ENCODE peak calls at places on chromosome 4, in four cellular contexts. E is HepG2, N is GM12878, C is K562. J is an unnamed sample.

GRCh38 chr4:128345650-128346049 is 58.0 kb upstream of the PGRMC2 start:
- DNase-seq in E (no peak), N (no peak), C (no peak), J (no peak)

GRCh38 chr4:114287079-114287696 is 307.7 kb upstream of the ARSJ start:
- DNase-seq in N (no peak), E (peak; percentile 78), C (no peak), J (peak; percentile 10)

GRCh38 chr4:55124337-55125076 is 888 bp downstream of the KDR start:
- DNase-seq in C (no peak), N (no peak), E (no peak), J (peak; percentile 35)

GRCh38 chr4:3613980-3614730 is 81.9 kb upstream of the LRPAP1 start:
- DNase-seq in E (peak; percentile 30), C (no peak), N (no peak), J (no peak)

GRCh38 chr4:98151145-98151929 is 8.1 kb upstream of the STPG2 start:
- DNase-seq in E (no peak), N (no peak), C (no peak), J (no peak)

GRCh38 chr4:29079260-29079659 is 1640.9 kb upstream of the PCDH7 start:
- DNase-seq in C (no peak), E (no peak), N (no peak), J (no peak)

GRCh38 chr4:185096032-185096653 is 46.9 kb upstream of the SLC25A4 start:
- DNase-seq in N (no peak), C (peak; percentile 21), E (peak; percentile 25), J (no peak)

GRCh38 chr4:826508-827208 is 729 bp upstream of the CPLX1 start:
- DNase-seq in N (no peak), E (no peak), C (peak; percentile 82), J (peak; percentile 59)

GRCh38 chr4:179415842-179416223 is 1973.6 kb upstream of the AGA start:
- DNase-seq in N (no peak), E (no peak), C (no peak), J (no peak)

GRCh38 chr4:186871856-186872255 is 148.2 kb upstream of the FAT1 start:
- DNase-seq in C (no peak), N (no peak), E (no peak), J (no peak)

GRCh38 chr4:38166768-38167167 is 206.6 kb downstream of the PTTG2 start:
- DNase-seq in E (no peak), C (no peak), N (no peak), J (no peak)

GRCh38 chr4:187711586-187711985 is 284.0 kb upstream of the ZFP42 start:
- DNase-seq in C (no peak), E (no peak), N (no peak), J (no peak)

GRCh38 chr4:2898001-2898400 is 54.4 kb downstream of the ADD1 start:
- DNase-seq in E (no peak), C (no peak), N (no peak), J (no peak)

GRCh38 chr4:98801259-98801725 is 127.6 kb downstream of the EIF4E start:
- DNase-seq in C (peak; percentile 22), N (no peak), E (no peak), J (no peak)

GRCh38 chr4:40020221-40020620 is 36.4 kb upstream of the N4BP2 start:
- DNase-seq in C (no peak), E (no peak), N (no peak), J (no peak)

GRCh38 chr4:119728185-119728584 is 99.6 kb upstream of the PDE5A start:
- DNase-seq in N (no peak), E (no peak), C (no peak), J (no peak)

GRCh38 chr4:89727236-89727635 is 109.7 kb downstream of the SNCA start:
- DNase-seq in N (no peak), E (no peak), C (no peak), J (no peak)

DNA sequence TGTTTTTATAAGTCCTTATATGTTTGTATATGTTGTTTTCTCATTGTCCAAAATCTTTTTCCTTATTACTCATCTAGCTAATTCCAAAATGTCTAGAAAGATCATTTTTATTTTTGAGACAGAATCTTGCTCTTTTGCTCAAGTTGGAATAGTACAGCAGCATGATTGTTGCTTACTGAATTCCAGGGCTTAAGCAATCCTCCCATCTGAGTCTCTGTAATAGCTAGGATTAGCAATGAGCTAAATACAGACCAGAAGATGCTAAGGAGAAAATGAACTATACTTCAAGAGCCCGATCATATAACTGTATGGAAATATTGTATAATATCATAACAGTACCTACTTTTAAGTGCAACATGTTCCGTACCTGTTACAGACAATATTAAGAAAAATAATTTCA is 1027.0 kb downstream of the STIM2 start:
- DNase-seq in N (no peak), C (no peak), E (no peak), J (no peak)
- TF ChIP-seq ETV6 in N (no peak), C (no peak), E (no peak), J (no peak)

GRCh38 chr4:177225605-177226004 is 84.1 kb upstream of the NEIL3 start:
- DNase-seq in E (no peak), N (no peak), C (no peak), J (no peak)
- TF ChIP-seq TCF7 in E (no peak), N (no peak), C (no peak), J (no peak)

GRCh38 chr4:95499176-95499760 is 49.5 kb downstream of the UNC5C start:
- DNase-seq in E (no peak), C (no peak), N (no peak), J (no peak)
- TF ChIP-seq ETV6 in E (no peak), C (no peak), N (no peak), J (no peak)

DNA sequence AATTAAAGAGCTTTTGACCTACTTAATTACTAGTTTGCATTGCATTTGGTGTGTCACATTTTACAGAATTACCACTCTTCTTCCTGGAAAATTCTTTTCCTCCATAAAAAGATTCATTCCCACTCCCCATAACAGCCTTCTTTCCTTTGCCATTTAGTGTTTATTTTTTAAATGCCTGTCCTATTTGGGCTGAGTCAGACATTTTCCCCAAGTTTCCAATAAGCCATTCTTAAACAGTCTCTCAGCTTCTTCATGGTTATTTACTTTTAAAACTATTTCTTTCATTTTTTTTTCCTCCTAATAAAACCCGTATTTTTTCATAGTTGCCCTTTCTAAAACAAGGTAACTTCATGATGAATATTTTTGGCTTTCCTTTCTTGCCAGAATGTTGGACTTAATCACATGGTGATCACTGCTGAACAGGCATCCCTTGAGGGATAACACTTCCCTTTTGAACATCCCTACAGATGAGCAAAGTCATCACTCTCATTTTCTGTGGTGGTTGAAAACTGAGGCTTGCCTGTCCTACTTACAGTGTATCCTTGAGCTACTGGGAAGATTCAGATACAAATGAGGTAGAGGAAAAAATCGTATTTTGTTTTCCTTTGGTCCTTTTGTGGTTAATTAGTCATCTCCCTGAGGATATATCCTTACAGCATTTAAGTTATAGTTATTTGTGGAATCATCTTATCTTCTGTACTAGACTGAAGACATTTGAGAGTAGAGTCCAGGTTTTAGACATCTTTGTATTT is 520.5 kb upstream of the NR3C2 start:
- DNase-seq in N (no peak), E (no peak), C (no peak), J (no peak)
- TF ChIP-seq TCF7 in N (no peak), E (no peak), C (no peak), J (no peak)

DNA sequence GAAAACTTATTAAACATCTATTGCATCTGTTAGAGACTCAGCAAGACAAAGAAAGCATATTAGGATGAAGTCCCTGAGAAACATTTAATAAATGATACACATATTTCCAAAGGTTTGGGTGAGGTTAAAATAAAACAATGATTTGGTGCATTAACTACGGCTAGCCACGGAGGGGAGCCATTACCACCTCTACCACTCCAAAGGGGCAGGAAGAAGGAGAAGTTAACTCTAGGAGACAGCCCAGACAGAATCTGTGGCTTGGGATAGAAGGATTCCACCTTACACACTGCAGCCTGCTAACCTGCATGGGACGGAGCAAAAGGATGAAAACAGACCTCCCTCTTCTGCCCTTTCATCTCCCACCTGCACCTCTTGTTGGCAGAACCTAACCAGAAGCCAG is 189.1 kb upstream of the C1QTNF7 start:
- DNase-seq in E (peak; percentile 5), C (peak; percentile 22), N (no peak), J (peak; percentile 43)
- TF ChIP-seq ETV6 in E (no peak), C (no peak), N (no peak), J (no peak)

DNA sequence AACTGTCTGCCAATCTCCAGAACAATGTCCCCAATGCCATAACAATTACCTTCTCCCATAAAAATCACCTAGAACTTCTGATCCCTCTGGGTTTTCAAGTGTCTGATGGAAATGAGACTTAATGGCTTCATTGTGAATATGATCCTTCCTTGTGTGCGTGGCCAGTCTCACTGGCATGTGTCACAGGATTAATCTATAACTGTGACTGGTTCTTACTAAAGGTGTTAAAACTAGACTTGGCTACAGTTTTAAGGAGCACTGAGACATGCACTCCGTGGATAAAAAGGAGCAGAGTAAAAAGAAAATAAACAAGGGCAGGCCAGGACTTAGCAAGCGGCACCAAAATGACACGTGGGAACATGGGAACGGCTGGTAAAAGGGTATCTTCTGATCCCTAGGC is 256.7 kb upstream of the NOCT start:
- DNase-seq in N (no peak), C (no peak), E (no peak), J (no peak)
- TF ChIP-seq TCF7 in N (no peak), C (no peak), E (no peak), J (no peak)

GRCh38 chr4:65367306-65367705 is 303.0 kb downstream of the EPHA5 start:
- DNase-seq in N (no peak), E (no peak), C (no peak), J (no peak)
- TF ChIP-seq ETV6 in N (no peak), E (no peak), C (no peak), J (no peak)

J was measured in WTC11.